ENCODE peak calls at places on chromosomes 11 and 22, in four cellular contexts. D is activated CD8-positive, alpha-beta memory T cell treated with anti-CD3 and anti-CD28 coated beads, Interleukin-2, amount 50 U/mL, for 4 hours; R is NCI-H510A; B is SJSA1. P is an unnamed sample.

GRCh38 chr22:28819253-28820096 is 19.1 kb upstream of the XBP1 start:
- DNase-seq in D (no peak), B (no peak), R (no peak), P (no peak)

GRCh38 chr11:129278586-129279319 is 86.6 kb upstream of the ARHGAP32 start:
- DNase-seq in D (peak; percentile 19), R (peak; percentile 29), B (no peak), P (peak; percentile 41)

GRCh38 chr22:48175721-48176120 is 1413.3 kb downstream of the TBC1D22A start:
- DNase-seq in D (no peak), R (no peak), B (no peak), P (no peak)

GRCh38 chr11:96127596-96127959 is 203.7 kb upstream of the MTMR2 start:
- DNase-seq in B (no peak), D (no peak), R (no peak), P (no peak)

GRCh38 chr11:103486609-103487008 is 377.4 kb downstream of the DYNC2H1 start:
- DNase-seq in B (no peak), R (no peak), D (no peak), P (no peak)

GRCh38 chr22:48714231-48714630 is 1113.4 kb downstream of the BRD1 start:
- DNase-seq in D (no peak), R (no peak), B (no peak), P (no peak)

GRCh38 chr11:10497371-10498021 is 42.4 kb downstream of the AMPD3 start:
- DNase-seq in B (peak; percentile 26), R (no peak), D (no peak), P (no peak)

GRCh38 chr22:37557321-37558001 is 2.8 kb upstream of the CDC42EP1 start:
- DNase-seq in B (no peak), D (no peak), R (no peak), P (no peak)

GRCh38 chr11:125270711-125271110 is 106.2 kb downstream of the PKNOX2 start:
- DNase-seq in B (no peak), R (no peak), D (no peak), P (no peak)

GRCh38 chr11:10680956-10681487 is 12.5 kb downstream of the IRAG1 start:
- DNase-seq in D (no peak), R (no peak), B (no peak), P (no peak)

GRCh38 chr22:47175761-47176359 is 413.4 kb downstream of the TBC1D22A start:
- DNase-seq in B (peak; percentile 40), D (peak; percentile 12), R (no peak), P (no peak)

GRCh38 chr11:104826772-104827171 is 71.5 kb downstream of the CASP12 start:
- DNase-seq in D (no peak), R (no peak), B (no peak), P (no peak)

GRCh38 chr11:66818231-66818955 is 24.8 kb upstream of the RCE1 start:
- DNase-seq in D (no peak), R (no peak), B (no peak), P (no peak)

GRCh38 chr22:30506507-30506968 is 1.0 kb upstream of the SEC14L4 start:
- DNase-seq in B (no peak), D (no peak), R (no peak), P (no peak)

GRCh38 chr11:131762346-131763110 is 392.1 kb downstream of the NTM start:
- DNase-seq in D (no peak), B (no peak), R (no peak), P (no peak)

GRCh38 chr22:32018056-32018455 is 25.0 kb upstream of the SLC5A1 start:
- DNase-seq in B (no peak), D (no peak), R (no peak), P (no peak)